ENCODE peak calls at places on chromosomes 16 and 17, in six cellular contexts. R is HFFc6, N is pancreas, J is osteocyte, K is endothelial cell, T is neural progenitor cell. C is an unnamed sample.

GRCh38 chr17:45016823-45017222 is 34.6 kb downstream of the DCAKD start:
- DNase-seq in K (no peak), T (peak; percentile 41), N (no peak), J (no peak), R (no peak), C (no peak)

GRCh38 chr17:17412331-17412730 is 64.5 kb upstream of the MED9 start:
- DNase-seq in K (no peak), R (peak; percentile 84), T (no peak), J (no peak), N (no peak), C (no peak)

GRCh38 chr16:28527985-28528384 is 10.8 kb downstream of the NUPR1 start:
- DNase-seq in K (no peak), J (no peak), T (no peak), R (no peak), N (no peak), C (no peak)

GRCh38 chr16:15723808-15724207 is 73.8 kb downstream of the NDE1 start:
- DNase-seq in K (no peak), J (no peak), T (no peak), R (no peak), N (no peak), C (no peak)

GRCh38 chr16:12573300-12573699 is 230.4 kb downstream of the CPPED1 start:
- DNase-seq in T (no peak), N (peak; percentile 15), K (no peak), J (no peak), R (no peak), C (no peak)

GRCh38 chr16:22217890-22218730 is 12.0 kb downstream of the EEF2K start:
- DNase-seq in J (no peak), K (no peak), N (no peak), R (no peak), T (no peak), C (no peak)

GRCh38 chr17:73899839-73900238 is 255.6 kb upstream of the SDK2 start:
- DNase-seq in K (no peak), J (peak; percentile 63), R (no peak), T (no peak), N (no peak), C (peak; percentile 40)

GRCh38 chr16:29837833-29838232 is 17.6 kb downstream of the MVP start:
- DNase-seq in J (no peak), K (no peak), T (no peak), R (no peak), N (no peak), C (no peak)

GRCh38 chr16:11093578-11094074 is 149.3 kb downstream of the CLEC16A start:
- DNase-seq in K (no peak), T (no peak), N (peak; percentile 46), R (no peak), J (no peak), C (no peak)

GRCh38 chr17:56966277-56966676 is 5.4 kb upstream of the COIL start:
- DNase-seq in K (no peak), N (no peak), J (no peak), T (peak; percentile 45), R (no peak), C (no peak)

GRCh38 chr17:35460354-35460851 is 11.8 kb upstream of the SLFN13 start:
- DNase-seq in T (peak; percentile 87), J (no peak), N (peak; percentile 84), K (peak; percentile 19), R (no peak), C (no peak)

GRCh38 chr17:78671607-78672404 is 94.6 kb upstream of the DNAH17 start:
- DNase-seq in N (peak; percentile 11), T (no peak), R (no peak), J (no peak), K (no peak), C (no peak)

GRCh38 chr17:41186872-41187271 is 2.2 kb upstream of the KRTAP4-1 start:
- DNase-seq in N (no peak), T (no peak), K (no peak), R (no peak), J (no peak), C (no peak)

GRCh38 chr16:60064026-60064425 is 1329.9 kb upstream of the GOT2 start:
- DNase-seq in T (no peak), R (no peak), J (no peak), K (no peak), N (no peak), C (no peak)

GRCh38 chr16:87648236-87648635 is 45.9 kb downstream of the JPH3 start:
- DNase-seq in N (no peak), R (no peak), J (no peak), K (no peak), T (no peak), C (no peak)

GRCh38 chr16:57846078-57846697 is 43.9 kb upstream of the KIFC3 start:
- DNase-seq in J (no peak), R (no peak), K (no peak), T (peak; percentile 76), N (peak; percentile 67), C (no peak)

GRCh38 chr17:27586203-27586701 is 44.7 kb upstream of the LGALS9 start:
- DNase-seq in J (no peak), N (no peak), K (no peak), R (peak; percentile 54), T (no peak), C (no peak)

GRCh38 chr17:62644487-62645173 is 17.2 kb downstream of the MRC2 start:
- DNase-seq in N (no peak), J (no peak), K (no peak), R (no peak), T (peak; percentile 75), C (no peak)

GRCh38 chr17:31510273-31511175 is 119.0 kb downstream of the RAB11FIP4 start:
- DNase-seq in R (peak; percentile 4), K (no peak), N (no peak), T (no peak), J (no peak), C (no peak)

GRCh38 chr17:46194393-46195216 is 1.4 kb upstream of the KANSL1 start:
- DNase-seq in T (peak; percentile 33), N (no peak), J (no peak), K (peak; percentile 51), R (peak; percentile 31), C (no peak)

GRCh38 chr17:156094-156621 is 18.8 kb downstream of the SCGB1C2 start:
- DNase-seq in R (no peak), K (no peak), J (no peak), T (no peak), N (peak; percentile 51), C (no peak)

GRCh38 chr17:6555331-6556120 is 829 bp downstream of the PITPNM3 start:
- DNase-seq in T (peak; percentile 74), R (no peak), N (peak; percentile 65), K (no peak), J (no peak), C (no peak)

GRCh38 chr16:75354170-75354569 is 79.1 kb downstream of the CFDP1 start:
- DNase-seq in N (no peak), J (no peak), T (no peak), R (no peak), K (no peak), C (no peak)

GRCh38 chr17:41338961-41339485 is 11.6 kb downstream of the KRT33A start:
- DNase-seq in T (no peak), J (no peak), R (peak; percentile 33), N (no peak), K (no peak), C (no peak)

GRCh38 chr16:84247844-84248243 is 8.0 kb upstream of the KCNG4 start:
- DNase-seq in R (peak; percentile 64), N (no peak), T (no peak), J (no peak), K (no peak), C (no peak)

GRCh38 chr16:3999479-3999868 is 116.8 kb downstream of the ADCY9 start:
- DNase-seq in T (peak; percentile 55), K (no peak), R (peak; percentile 9), J (no peak), N (no peak), C (no peak)

GRCh38 chr17:55743103-55743679 is 7.7 kb upstream of the PCTP start:
- DNase-seq in R (no peak), J (no peak), T (no peak), N (peak; percentile 62), K (no peak), C (no peak)

GRCh38 chr16:84550096-84550495 is 45.6 kb upstream of the MEAK7 start:
- DNase-seq in R (no peak), J (no peak), K (no peak), N (no peak), T (no peak), C (no peak)

GRCh38 chr16:66020061-66020460 is 346.4 kb upstream of the CDH5 start:
- DNase-seq in R (no peak), T (no peak), N (no peak), J (no peak), K (no peak), C (no peak)

GRCh38 chr17:65027305-65027704 is 29.2 kb downstream of the GNA13 start:
- DNase-seq in R (peak; percentile 65), J (no peak), K (peak; percentile 33), N (no peak), T (peak; percentile 27), C (no peak)
- TF ChIP-seq CTCF in R (peak; percentile 76), J (peak; percentile 37), K (peak; percentile 50), N (no peak), T (peak; percentile 46), C (no peak)

DNA sequence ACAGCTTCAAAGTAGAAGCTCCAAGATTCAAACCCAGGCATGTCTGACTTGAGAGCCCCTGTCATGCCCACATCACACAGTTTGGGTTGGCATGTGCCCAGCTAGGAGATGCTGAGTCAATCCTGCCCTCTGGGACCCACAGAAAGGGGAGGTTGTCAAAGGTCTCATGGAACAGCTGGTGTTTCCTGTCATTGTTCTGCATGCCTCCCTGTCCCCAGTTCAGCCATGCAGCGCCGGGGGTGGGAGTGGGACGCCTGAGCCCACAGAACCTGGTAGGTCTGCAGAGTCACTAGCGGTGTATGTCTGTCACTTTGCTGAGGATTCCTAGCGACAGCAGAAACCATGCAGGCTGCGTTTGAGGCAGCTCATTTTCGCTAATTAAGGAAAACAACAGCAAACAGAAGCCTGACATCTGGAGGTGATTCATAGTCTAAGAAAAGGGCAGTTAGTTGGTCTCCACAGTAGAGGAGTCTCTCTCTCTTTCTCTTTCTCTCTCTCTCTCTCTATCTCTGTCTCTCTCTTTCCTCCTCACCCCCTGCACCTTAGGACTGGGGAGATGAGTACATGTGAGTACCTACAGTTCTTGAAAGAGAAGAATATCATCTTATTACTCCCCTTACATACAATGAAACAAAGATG is 19.7 kb upstream of the CCL1 start:
- DNase-seq in K (peak; percentile 26), T (no peak), J (peak; percentile 77), R (no peak), N (no peak), C (no peak)
- TF ChIP-seq CTCF in K (no peak), T (no peak), J (no peak), R (no peak), N (no peak), C (no peak)

DNA sequence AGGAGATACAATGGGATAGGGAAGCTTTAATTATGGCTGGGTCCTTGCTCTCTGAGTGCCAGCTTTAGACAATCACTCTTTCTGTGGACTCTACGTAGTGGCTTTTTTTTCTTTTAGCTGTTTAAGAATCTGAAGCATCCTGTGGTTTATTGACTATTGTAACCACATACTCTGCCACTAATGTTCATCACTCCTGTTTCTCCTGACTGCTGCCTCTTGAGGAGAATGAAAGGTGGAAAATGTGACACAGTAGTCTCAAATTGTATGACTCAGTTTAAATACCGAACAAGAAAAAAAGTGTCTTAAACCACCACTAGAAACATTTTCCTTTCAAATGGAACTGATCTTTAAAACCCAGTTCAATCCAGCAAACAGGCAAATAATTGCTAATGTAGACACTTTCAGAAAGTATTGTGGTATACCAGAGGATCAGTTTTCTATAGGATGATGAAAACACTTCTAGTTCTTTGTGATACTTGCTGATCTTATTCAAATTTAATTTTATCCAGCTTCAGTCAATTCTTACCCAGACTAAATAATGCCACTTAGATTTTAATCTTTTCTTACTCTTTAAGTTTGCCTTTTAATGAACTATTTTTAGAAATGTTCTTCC is 302.7 kb upstream of the PMFBP1 start:
- DNase-seq in K (no peak), R (peak; percentile 85), N (no peak), T (no peak), J (no peak), C (no peak)
- TF ChIP-seq CTCF in K (no peak), R (no peak), N (no peak), T (no peak), J (no peak), C (no peak)

GRCh38 chr17:77479817-77480508 is 339.2 kb downstream of the SEC14L1 start:
- DNase-seq in N (no peak), J (no peak), K (no peak), T (peak; percentile 56), R (no peak), C (no peak)
- TF ChIP-seq CTCF in N (no peak), J (peak; percentile 35), K (no peak), T (no peak), R (no peak), C (no peak)

C was measured in vagina.